ENCODE peak calls at places on chromosomes 16 and 17, in six cellular contexts. L is H1; R is gastrocnemius medialis; J is SJSA1; P is effector memory CD4-positive, alpha-beta T cell; Z is mammary epithelial cell. X is an unnamed sample.

GRCh38 chr16:1150511-1150982 is 2.4 kb upstream of the CACNA1H start:
- DNase-seq in R (no peak), J (no peak), P (no peak), Z (no peak), L (no peak), X (no peak)

GRCh38 chr17:64315032-64315490 is 52.0 kb upstream of the TEX2 start:
- DNase-seq in R (peak; percentile 85), J (no peak), P (no peak), L (no peak), Z (no peak), X (no peak)

GRCh38 chr17:43176119-43176570 is 5.1 kb downstream of the NBR1 start:
- DNase-seq in L (no peak), P (no peak), R (no peak), J (no peak), Z (no peak), X (no peak)

GRCh38 chr17:46977348-46977747 is 1.7 kb downstream of the RPRML start:
- DNase-seq in P (no peak), J (no peak), R (no peak), L (peak; percentile 80), Z (peak; percentile 46), X (no peak)

GRCh38 chr17:47257651-47258339 is 4.2 kb downstream of the ITGB3 start:
- DNase-seq in L (no peak), P (no peak), R (no peak), J (peak; percentile 74), Z (peak; percentile 91), X (no peak)

GRCh38 chr17:73474370-73474988 is 162.7 kb upstream of the CDC42EP4 start:
- DNase-seq in R (peak; percentile 12), J (no peak), P (no peak), Z (peak; percentile 75), L (no peak), X (no peak)

GRCh38 chr16:47475786-47476185 is 14.7 kb downstream of the PHKB start:
- DNase-seq in L (no peak), R (peak; percentile 47), P (no peak), Z (peak; percentile 26), J (no peak), X (no peak)

GRCh38 chr17:46772013-46772878 is 46.2 kb downstream of the WNT3 start:
- DNase-seq in R (no peak), Z (peak; percentile 48), J (peak; percentile 66), P (no peak), L (peak; percentile 86), X (no peak)

GRCh38 chr16:86484240-86484639 is 26.1 kb upstream of the FOXF1 start:
- DNase-seq in Z (no peak), J (no peak), R (no peak), L (no peak), P (no peak), X (no peak)

GRCh38 chr17:75087182-75087557 is 584 bp upstream of the SLC16A5 start:
- DNase-seq in Z (no peak), J (no peak), R (no peak), L (no peak), P (no peak), X (no peak)

GRCh38 chr17:1753767-1754429 is 8.0 kb upstream of the SERPINF1 start:
- DNase-seq in P (no peak), R (no peak), Z (no peak), L (no peak), J (no peak), X (no peak)

GRCh38 chr17:1755993-1756306 is 5.9 kb upstream of the SERPINF1 start:
- DNase-seq in P (no peak), Z (no peak), J (no peak), L (no peak), R (no peak), X (no peak)

GRCh38 chr17:5526821-5527598 is 40.6 kb downstream of the MIS12 start:
- DNase-seq in L (no peak), J (peak; percentile 89), Z (peak; percentile 89), R (peak; percentile 96), P (no peak), X (no peak)

GRCh38 chr17:692116-692515 is 22.5 kb downstream of the VPS53 start:
- DNase-seq in R (no peak), L (no peak), Z (peak; percentile 79), J (no peak), P (no peak), X (no peak)

GRCh38 chr16:8865145-8865882 is 3.5 kb downstream of the CARHSP1 start:
- DNase-seq in Z (no peak), L (no peak), J (no peak), P (no peak), R (no peak), X (no peak)

GRCh38 chr16:49352923-49353322 is 20.7 kb upstream of the C16orf78 start:
- DNase-seq in R (no peak), P (no peak), J (no peak), Z (no peak), L (no peak), X (no peak)

GRCh38 chr16:11100239-11100750 is 155.7 kb downstream of the SOCS1 start:
- DNase-seq in J (no peak), P (no peak), L (peak; percentile 23), R (peak; percentile 62), Z (no peak), X (no peak)

GRCh38 chr16:3731126-3731935 is 14.0 kb upstream of the TRAP1 start:
- DNase-seq in J (no peak), P (no peak), R (no peak), Z (no peak), L (no peak), X (no peak)

GRCh38 chr17:39069114-39069756 is 82.2 kb downstream of the PLXDC1 start:
- DNase-seq in J (no peak), Z (peak; percentile 32), P (peak; percentile 4), R (no peak), L (no peak), X (no peak)

GRCh38 chr17:60863892-60864673 is 186.4 kb downstream of the BCAS3 start:
- DNase-seq in P (no peak), J (no peak), R (no peak), Z (no peak), L (no peak), X (no peak)
- H3K4me1 ChIP-seq in P (no peaks in the 10 kb centered on the region), J (no peaks in the 10 kb centered on the region), R (no peaks in the 10 kb centered on the region), Z (no peaks in the 10 kb centered on the region), L (no peaks in the 10 kb centered on the region), X (no peaks in the 10 kb centered on the region)

GRCh38 chr17:17382060-17382449 is 78.9 kb downstream of the NT5M start:
- DNase-seq in R (no peak), Z (no peak), J (no peak), P (no peak), L (no peak), X (no peak)

GRCh38 chr17:17384291-17384615 is 81.1 kb downstream of the NT5M start:
- DNase-seq in Z (no peak), J (no peak), P (no peak), L (no peak), R (no peak), X (no peak)

GRCh38 chr17:17384961-17385360 is 81.8 kb downstream of the NT5M start:
- DNase-seq in P (no peak), J (no peak), Z (no peak), L (no peak), R (no peak), X (no peak)

GRCh38 chr17:17381438-17382059 is 78.4 kb downstream of the NT5M start:
- DNase-seq in P (no peak), L (no peak), J (no peak), Z (no peak), R (no peak), X (no peak)

GRCh38 chr17:17382901-17383300 is 79.7 kb downstream of the NT5M start:
- DNase-seq in Z (no peak), J (no peak), R (no peak), L (no peak), P (no peak), X (no peak)
- H3K4me1 ChIP-seq in Z (peaks cover 16% of the 10 kb centered on the region), J (peaks cover 20% of the 10 kb centered on the region), R (no peaks in the 10 kb centered on the region), L (no peaks in the 10 kb centered on the region), P (no peaks in the 10 kb centered on the region), X (peaks cover 7% of the 10 kb centered on the region)

GRCh38 chr17:77872199-77872598 is 86.3 kb upstream of the TNRC6C start:
- DNase-seq in P (no peak), J (no peak), L (no peak), R (no peak), Z (no peak), X (no peak)

GRCh38 chr17:77875051-77875780 is 83.3 kb upstream of the TNRC6C start:
- DNase-seq in P (no peak), R (no peak), J (no peak), Z (peak; percentile 6), L (no peak), X (no peak)

GRCh38 chr17:77872714-77873517 is 85.6 kb upstream of the TNRC6C start:
- DNase-seq in Z (no peak), J (no peak), P (no peak), L (no peak), R (no peak), X (no peak)

GRCh38 chr17:77874303-77875050 is 84.0 kb upstream of the TNRC6C start:
- DNase-seq in L (no peak), Z (no peak), R (no peak), J (no peak), P (no peak), X (no peak)

DNA sequence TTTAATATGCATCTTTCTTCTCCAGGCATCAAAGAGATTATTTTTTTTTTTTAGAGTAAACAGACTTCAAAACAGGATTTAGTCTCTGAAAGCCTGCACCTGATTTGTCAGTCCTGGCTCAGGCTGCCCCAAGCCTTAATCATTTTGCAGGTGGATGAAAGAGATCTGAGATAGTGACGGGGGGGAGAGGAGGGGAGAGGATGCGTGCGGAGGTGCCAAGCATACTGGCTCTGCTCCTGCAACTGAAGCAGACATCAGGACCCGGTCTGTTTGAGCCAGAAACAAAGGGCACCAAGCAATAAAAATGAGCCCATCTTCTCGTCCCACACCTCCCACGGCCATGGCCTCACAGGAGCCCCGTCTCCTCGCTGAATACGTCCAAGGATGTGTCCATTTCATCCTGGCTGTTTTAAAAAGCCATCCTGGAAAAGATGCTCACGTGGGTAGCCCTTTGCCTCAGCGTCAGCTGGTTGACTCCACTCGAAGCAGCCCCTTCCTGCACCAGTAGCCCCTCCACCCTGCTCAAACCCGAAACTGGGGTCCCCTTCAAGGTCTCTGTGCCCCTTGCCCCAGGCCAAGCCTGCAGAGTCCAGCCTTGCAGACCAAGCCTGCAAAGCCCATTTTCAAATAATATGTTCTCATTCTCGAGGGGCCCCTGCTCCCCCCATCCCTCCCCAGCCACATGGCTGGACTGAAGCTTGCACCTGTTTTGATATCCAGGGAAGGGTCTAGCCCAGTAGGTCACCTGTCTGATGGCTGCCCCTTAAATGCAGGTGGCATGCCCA is 84.8 kb upstream of the TNRC6C start:
- DNase-seq in L (no peak), Z (no peak), R (no peak), J (no peak), P (no peak), X (no peak)
- H3K4me1 ChIP-seq in L (no peaks in the 10 kb centered on the region), Z (no peaks in the 10 kb centered on the region), R (no peaks in the 10 kb centered on the region), J (peaks cover 6% of the 10 kb centered on the region), P (peaks cover 52% of the 10 kb centered on the region), X (no peaks in the 10 kb centered on the region)

GRCh38 chr16:75309156-75309555 is 57.7 kb upstream of the BCAR1 start:
- DNase-seq in Z (no peak), J (no peak), R (no peak), P (no peak), L (no peak), X (no peak)

GRCh38 chr16:75312875-75313274 is 61.5 kb upstream of the BCAR1 start:
- DNase-seq in R (no peak), P (no peak), J (no peak), L (no peak), Z (no peak), X (no peak)

GRCh38 chr16:75309899-75310430 is 58.5 kb upstream of the BCAR1 start:
- DNase-seq in R (no peak), P (no peak), L (no peak), Z (no peak), J (no peak), X (no peak)

GRCh38 chr16:75311383-75311938 is 60.0 kb upstream of the BCAR1 start:
- DNase-seq in Z (no peak), R (no peak), L (no peak), P (no peak), J (no peak), X (no peak)

GRCh38 chr16:75310541-75310940 is 59.1 kb upstream of the BCAR1 start:
- DNase-seq in R (no peak), P (no peak), J (no peak), L (no peak), Z (no peak), X (no peak)
- H3K4me1 ChIP-seq in R (peaks cover 15% of the 10 kb centered on the region), P (peaks cover 3% of the 10 kb centered on the region), J (peaks cover 24% of the 10 kb centered on the region), L (no peaks in the 10 kb centered on the region), Z (peaks cover 16% of the 10 kb centered on the region), X (peaks cover 12% of the 10 kb centered on the region)

X was measured in esophagus squamous epithelium.